ENCODE peak calls at places on chromosomes 5 and 9, in nine cellular contexts. Y is fibroblast of mammary gland; Z is A549; G is HFFc6; R is omental fat pad; S is CD4-positive, alpha-beta T cell; M is AG09309; N is glutamatergic neuron; P is OCI-LY7. H is an unnamed sample.

GRCh38 chr9:36625006-36625600 is 52.4 kb downstream of the MELK start:
- DNase-seq in Y (peak), Z (peak), G (peak), R (no peak), S (no peak), M (peak), N (no peak), P (no peak), H (no peak)

GRCh38 chr9:124781967-124782660 is 5.2 kb downstream of the OLFML2A start:
- DNase-seq in Y (no peak), Z (no peak), G (no peak), R (no peak), S (no peak), M (no peak), N (no peak), P (no peak), H (peak)

GRCh38 chr5:148972958-148973357 is 89.9 kb downstream of the SH3TC2 start:
- DNase-seq in Y (peak), Z (peak), G (peak), R (no peak), S (no peak), M (peak), N (no peak), P (no peak), H (no peak)

GRCh38 chr9:93171261-93171660 is 12.7 kb upstream of the WNK2 start:
- DNase-seq in Y (no peak), Z (no peak), G (no peak), R (no peak), S (no peak), M (no peak), N (no peak), P (no peak), H (no peak)

GRCh38 chr5:20276061-20276958 is 288.3 kb upstream of the CDH18 start:
- DNase-seq in Y (peak), Z (peak), G (peak), R (no peak), S (no peak), M (no peak), N (no peak), P (no peak), H (no peak)

GRCh38 chr5:120778491-120779293 is 314.6 kb downstream of the PRR16 start:
- DNase-seq in Y (peak), Z (no peak), G (peak), R (no peak), S (no peak), M (peak), N (no peak), P (no peak), H (no peak)

GRCh38 chr5:174413520-174414314 is 310.7 kb upstream of the MSX2 start:
- DNase-seq in Y (peak), Z (peak), G (no peak), R (no peak), S (no peak), M (peak), N (no peak), P (no peak), H (no peak)

GRCh38 chr9:81759680-81760215 is 70.4 kb upstream of the TLE1 start:
- DNase-seq in Y (peak), Z (peak), G (peak), R (no peak), S (no peak), M (peak), N (no peak), P (no peak), H (no peak)

GRCh38 chr5:139283252-139284166 is 10.0 kb upstream of the MATR3 start:
- DNase-seq in Y (no peak), Z (no peak), G (no peak), R (no peak), S (no peak), M (no peak), N (no peak), P (no peak), H (no peak)

GRCh38 chr5:167688331-167688730 is 603.1 kb upstream of the WWC1 start:
- DNase-seq in Y (peak), Z (no peak), G (no peak), R (no peak), S (no peak), M (peak), N (no peak), P (no peak), H (no peak)

GRCh38 chr5:145943674-145944121 is 7.3 kb downstream of the SH3RF2 start:
- DNase-seq in Y (peak), Z (peak), G (no peak), R (peak), S (no peak), M (no peak), N (no peak), P (no peak), H (no peak)

GRCh38 chr5:66207800-66208561 is 63.9 kb downstream of the SREK1 start:
- DNase-seq in Y (peak), Z (no peak), G (no peak), R (no peak), S (no peak), M (peak), N (no peak), P (no peak), H (no peak)

GRCh38 chr5:67377651-67378050 is 181.1 kb upstream of the CD180 start:
- DNase-seq in Y (no peak), Z (no peak), G (no peak), R (no peak), S (no peak), M (no peak), N (peak), P (no peak), H (no peak)

GRCh38 chr9:86655147-86655546 is 292.2 kb downstream of the GAS1 start:
- DNase-seq in Y (peak), Z (no peak), G (no peak), R (no peak), S (no peak), M (no peak), N (no peak), P (no peak), H (no peak)

GRCh38 chr9:21252727-21253547 is 13.1 kb upstream of the IFNA14 start:
- DNase-seq in Y (peak), Z (peak), G (peak), R (no peak), S (no peak), M (no peak), N (peak), P (peak), H (peak)

GRCh38 chr5:1329111-1329579 is 15.8 kb downstream of the CLPTM1L start:
- DNase-seq in Y (no peak), Z (no peak), G (no peak), R (no peak), S (no peak), M (no peak), N (no peak), P (no peak), H (no peak)

GRCh38 chr5:39670391-39670790 is 245.6 kb upstream of the DAB2 start:
- DNase-seq in Y (no peak), Z (no peak), G (no peak), R (no peak), S (no peak), M (no peak), N (no peak), P (no peak), H (no peak)

GRCh38 chr9:104025109-104025508 is 69.0 kb upstream of the SMC2 start:
- DNase-seq in Y (peak), Z (no peak), G (no peak), R (no peak), S (no peak), M (no peak), N (no peak), P (no peak), H (no peak)

GRCh38 chr9:89746385-89747116 is 141.7 kb downstream of the GADD45G start:
- DNase-seq in Y (peak), Z (no peak), G (no peak), R (no peak), S (no peak), M (no peak), N (peak), P (no peak), H (no peak)

GRCh38 chr5:56447232-56447631 is 214.1 kb upstream of the ANKRD55 start:
- DNase-seq in Y (peak), Z (peak), G (no peak), R (no peak), S (no peak), M (no peak), N (no peak), P (no peak), H (no peak)

GRCh38 chr9:121550569-121551512 is 51.2 kb upstream of the GGTA1 start:
- DNase-seq in Y (peak), Z (peak), G (peak), R (peak), S (peak), M (no peak), N (peak), P (peak), H (peak)

GRCh38 chr9:92496401-92496800 is 14.1 kb upstream of the ASPN start:
- DNase-seq in Y (peak), Z (no peak), G (no peak), R (no peak), S (no peak), M (no peak), N (no peak), P (no peak), H (no peak)

GRCh38 chr5:132510076-132510475 is 19.5 kb upstream of the IRF1 start:
- DNase-seq in Y (peak), Z (no peak), G (peak), R (no peak), S (no peak), M (no peak), N (no peak), P (no peak), H (no peak)

GRCh38 chr5:165630211-165630866 is 2124.9 kb downstream of the MAT2B start:
- DNase-seq in Y (peak), Z (peak), G (peak), R (no peak), S (no peak), M (no peak), N (peak), P (peak), H (peak)

GRCh38 chr9:133813749-133814585 is 75.8 kb upstream of the SARDH start:
- DNase-seq in Y (peak), Z (no peak), G (no peak), R (no peak), S (no peak), M (no peak), N (peak), P (no peak), H (no peak)

GRCh38 chr5:94807985-94808384 is 189.5 kb downstream of the SLF1 start:
- DNase-seq in Y (no peak), Z (no peak), G (no peak), R (no peak), S (no peak), M (no peak), N (no peak), P (no peak), H (no peak)

GRCh38 chr5:158812381-158812780 is 287.3 kb downstream of the EBF1 start:
- DNase-seq in Y (no peak), Z (no peak), G (no peak), R (no peak), S (peak), M (no peak), N (peak), P (peak), H (peak)

GRCh38 chr5:90657788-90658187 is 99.2 kb downstream of the ADGRV1 start:
- DNase-seq in Y (no peak), Z (no peak), G (no peak), R (no peak), S (no peak), M (no peak), N (no peak), P (no peak), H (no peak)

GRCh38 chr9:108467653-108468324 is 388.0 kb downstream of the ACTL7B start:
- DNase-seq in Y (peak), Z (peak), G (peak), R (no peak), S (no peak), M (no peak), N (no peak), P (no peak), H (no peak)
- TF ChIP-seq CTCF in Y (peak), Z (no peak), G (no peak), R (no peak), S (no peak), M (no peak), N (no peak), P (no peak), H (no peak)

DNA sequence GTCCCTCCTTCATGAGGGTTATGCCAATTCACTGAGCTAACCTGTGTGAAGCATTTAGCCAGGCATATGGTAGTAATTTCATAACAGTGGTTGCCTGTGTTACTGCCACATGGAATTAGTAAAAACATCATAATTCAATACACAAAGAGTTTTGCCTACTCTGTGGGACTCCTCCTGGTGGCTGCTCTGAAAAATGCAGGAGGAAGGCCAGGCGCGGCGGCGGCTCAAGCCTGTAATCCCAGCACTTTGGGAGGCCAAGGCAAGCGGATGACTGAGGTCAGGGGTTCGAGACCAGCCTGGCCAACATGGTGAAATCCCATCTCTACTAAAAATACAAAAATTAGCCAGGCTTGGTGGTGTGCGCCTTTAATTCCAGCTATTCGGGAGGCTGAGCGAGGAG is 547.3 kb downstream of the CDK5RAP2 start:
- DNase-seq in Y (peak), Z (peak), G (no peak), R (no peak), S (no peak), M (peak), N (peak), P (no peak), H (no peak)
- TF ChIP-seq CTCF in Y (peak), Z (no peak), G (peak), R (no peak), S (no peak), M (peak), N (peak), P (peak), H (no peak)

DNA sequence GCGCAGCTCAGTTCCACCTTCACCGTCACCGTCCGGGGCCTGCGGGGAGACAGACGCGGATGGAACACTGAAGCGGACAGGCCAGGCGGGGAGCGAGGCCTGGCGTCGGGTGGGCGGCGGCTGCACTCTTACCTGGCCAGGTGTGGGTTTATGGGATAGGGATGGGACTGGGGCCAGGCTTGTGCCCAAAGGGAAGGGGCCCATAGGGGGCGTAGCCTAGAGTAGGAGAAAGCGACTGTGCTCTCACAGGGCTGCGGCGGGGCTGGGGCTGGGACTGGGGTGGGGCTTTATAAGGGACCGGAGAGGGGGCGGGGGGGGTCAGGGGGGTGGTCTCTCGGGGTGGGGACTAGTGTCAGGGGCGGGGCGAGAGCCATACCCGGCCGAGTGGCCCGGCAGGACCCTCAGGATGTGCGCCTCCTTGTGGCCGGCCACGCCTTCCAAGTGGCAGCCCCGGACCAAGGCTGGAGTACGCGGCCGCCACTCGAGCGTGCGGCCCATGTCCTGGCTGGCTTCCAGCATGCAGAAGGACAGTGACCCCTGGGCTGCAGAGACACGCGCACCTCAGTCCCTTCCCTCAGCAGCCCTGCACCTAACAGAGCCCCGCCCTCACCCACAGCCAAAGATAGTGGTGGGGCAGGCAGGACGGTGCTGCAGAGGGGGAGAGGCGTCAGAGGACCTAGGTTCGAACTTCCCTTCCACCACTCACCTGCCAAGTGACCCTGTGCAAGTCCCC is 22.8 kb downstream of the FPGS start:
- DNase-seq in Y (no peak), Z (peak), G (no peak), R (no peak), S (no peak), M (no peak), N (peak), P (peak), H (no peak)
- TF ChIP-seq CTCF in Y (no peak), Z (peak), G (peak), R (no peak), S (no peak), M (no peak), N (peak), P (peak), H (no peak)

GRCh38 chr5:84961903-84962302 is 577.2 kb upstream of the EDIL3 start:
- DNase-seq in Y (no peak), Z (no peak), G (no peak), R (no peak), S (no peak), M (no peak), N (no peak), P (no peak), H (no peak)
- TF ChIP-seq CTCF in Y (no peak), Z (no peak), G (no peak), R (no peak), S (no peak), M (no peak), N (no peak), P (no peak), H (no peak)

GRCh38 chr5:104347119-104347708 is 784.6 kb upstream of the NUDT12 start:
- DNase-seq in Y (peak), Z (peak), G (no peak), R (no peak), S (no peak), M (no peak), N (no peak), P (no peak), H (no peak)
- TF ChIP-seq CTCF in Y (peak), Z (peak), G (no peak), R (no peak), S (no peak), M (no peak), N (peak), P (peak), H (no peak)